ENCODE peak calls at places on chromosomes 11 and 22, in seven cellular contexts. D is GM23338, H is left ventricle myocardium inferior, K is heart left ventricle, P is IMR-90, C is heart right ventricle, M is A673. F is an unnamed sample.

GRCh38 chr11:122931510-122931909 is 49.0 kb downstream of the JHY start:
- DNase-seq in C (no peak), H (no peak), M (no peak), K (no peak), P (no peak), D (no peak), F (no peak)

GRCh38 chr11:61480936-61481335 is 27.6 kb upstream of the LRRC10B start:
- DNase-seq in C (peak; percentile 48), P (no peak), H (no peak), M (no peak), D (peak; percentile 91), K (no peak), F (peak; percentile 75)

GRCh38 chr11:93492464-93493251 is 50.5 kb downstream of the SMCO4 start:
- DNase-seq in D (no peak), C (no peak), M (no peak), K (no peak), H (no peak), P (no peak), F (no peak)

GRCh38 chr11:77184136-77184860 is 56.3 kb downstream of the MYO7A start:
- DNase-seq in C (no peak), H (no peak), P (no peak), K (no peak), D (no peak), M (no peak), F (no peak)

GRCh38 chr22:41713004-41713403 is 13.7 kb downstream of the MEI1 start:
- DNase-seq in D (no peak), P (no peak), C (no peak), K (no peak), H (no peak), M (no peak), F (no peak)

GRCh38 chr11:64124147-64124546 is 41.8 kb downstream of the MACROD1 start:
- DNase-seq in M (peak; percentile 37), D (no peak), P (no peak), C (no peak), K (no peak), H (no peak), F (no peak)

GRCh38 chr11:116719102-116719501 is 53.7 kb downstream of the BUD13 start:
- DNase-seq in P (no peak), D (no peak), M (no peak), H (no peak), K (no peak), C (no peak), F (no peak)

GRCh38 chr11:3183523-3183922 is 18.4 kb upstream of the OSBPL5 start:
- DNase-seq in P (no peak), K (no peak), D (no peak), H (no peak), M (no peak), C (no peak), F (no peak)

GRCh38 chr11:34407121-34407813 is 31.5 kb upstream of the CAT start:
- DNase-seq in K (no peak), D (no peak), M (no peak), P (no peak), H (no peak), C (no peak), F (no peak)

GRCh38 chr11:134613646-134614045 is 201.6 kb upstream of the B3GAT1 start:
- DNase-seq in D (no peak), M (no peak), C (no peak), P (no peak), K (no peak), H (no peak), F (no peak)

GRCh38 chr11:130932086-130932712 is 15.9 kb upstream of the SNX19 start:
- DNase-seq in H (no peak), K (no peak), C (no peak), P (no peak), M (no peak), D (peak; percentile 6), F (no peak)

GRCh38 chr22:30922151-30922611 is 46.4 kb downstream of the MORC2 start:
- DNase-seq in P (peak; percentile 27), C (peak; percentile 58), K (peak; percentile 69), M (peak; percentile 71), H (peak; percentile 69), D (peak; percentile 43), F (peak; percentile 62)

GRCh38 chr11:71446942-71447688 is 1.1 kb downstream of the DHCR7 start:
- DNase-seq in M (peak; percentile 55), C (no peak), H (no peak), P (peak; percentile 66), D (no peak), K (no peak), F (peak; percentile 67)

GRCh38 chr11:46967962-46968361 is 31.4 kb downstream of the CSTPP1 start:
- DNase-seq in D (peak; percentile 13), M (no peak), H (no peak), C (no peak), K (no peak), P (no peak), F (no peak)

GRCh38 chr22:19207902-19208283 is 29.4 kb upstream of the SLC25A1 start:
- DNase-seq in H (no peak), C (no peak), M (no peak), P (no peak), D (no peak), K (no peak), F (no peak)

GRCh38 chr11:28836285-28837081 is 728.3 kb downstream of the METTL15 start:
- DNase-seq in H (no peak), C (no peak), P (peak; percentile 99), D (no peak), M (peak; percentile 100), K (no peak), F (no peak)

GRCh38 chr11:85718991-85719807 is 33.2 kb upstream of the CCDC89 start:
- DNase-seq in C (peak; percentile 46), P (peak; percentile 100), D (peak; percentile 86), K (peak; percentile 59), M (peak; percentile 43), H (peak; percentile 30), F (no peak)

GRCh38 chr11:68314886-68315580 is 2.6 kb downstream of the LRP5 start:
- DNase-seq in P (peak; percentile 59), M (no peak), H (no peak), C (peak; percentile 63), D (no peak), K (peak; percentile 56), F (peak; percentile 75)

GRCh38 chr11:1873048-1873812 is 18.5 kb downstream of the PRR33 start:
- DNase-seq in P (peak; percentile 24), C (no peak), M (peak; percentile 6), K (no peak), H (peak; percentile 28), D (no peak), F (peak; percentile 81)

GRCh38 chr11:76835928-76836612 is 24.6 kb upstream of the ACER3 start:
- DNase-seq in D (no peak), K (peak; percentile 42), P (peak; percentile 68), H (peak; percentile 33), M (peak; percentile 58), C (peak; percentile 44), F (no peak)

GRCh38 chr22:44419429-44419828 is 78.6 kb downstream of the RTL6 start:
- DNase-seq in M (no peak), P (peak; percentile 40), D (no peak), C (no peak), H (no peak), K (no peak), F (no peak)

GRCh38 chr22:48693377-48694135 is 1134.1 kb downstream of the BRD1 start:
- DNase-seq in D (no peak), H (no peak), M (no peak), P (no peak), K (no peak), C (no peak), F (no peak)

GRCh38 chr11:11211186-11211585 is 141.9 kb downstream of the CSNK2A3 start:
- DNase-seq in C (no peak), D (no peak), K (no peak), M (no peak), H (no peak), P (no peak), F (no peak)

GRCh38 chr22:22210375-22210774 is 34.2 kb upstream of the VPREB1 start:
- DNase-seq in D (no peak), M (no peak), P (peak; percentile 85), H (no peak), C (no peak), K (no peak), F (no peak)

GRCh38 chr22:24424001-24424900 is 3.1 kb upstream of the ADORA2A start:
- DNase-seq in D (peak; percentile 72), M (no peak), C (no peak), K (no peak), P (no peak), H (no peak), F (no peak)

DNA sequence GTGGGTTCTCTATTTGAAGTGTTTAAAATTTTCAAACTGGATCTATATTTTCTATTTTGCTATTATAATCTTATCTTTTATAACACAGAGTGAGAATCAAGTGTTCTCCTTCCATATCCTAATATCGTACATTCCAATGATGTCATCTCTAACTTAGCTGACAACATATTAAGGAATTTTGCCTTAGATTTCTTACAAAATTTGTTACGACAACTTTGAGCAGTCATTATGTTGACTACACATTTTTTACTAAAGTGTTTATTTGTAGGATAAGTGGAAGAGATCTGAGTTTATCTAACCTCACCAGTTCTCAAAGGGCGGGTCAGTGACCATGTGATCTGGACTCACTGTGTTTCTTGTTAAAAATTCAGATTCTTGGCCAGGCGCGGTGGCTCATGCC is 12.7 kb downstream of the BTG4 start:
- DNase-seq in D (no peak), K (no peak), H (no peak), C (no peak), P (peak; percentile 32), M (no peak), F (no peak)
- TF ChIP-seq CTCF in D (no peak), K (no peak), H (no peak), C (no peak), P (no peak), M (no peak), F (no peak)

DNA sequence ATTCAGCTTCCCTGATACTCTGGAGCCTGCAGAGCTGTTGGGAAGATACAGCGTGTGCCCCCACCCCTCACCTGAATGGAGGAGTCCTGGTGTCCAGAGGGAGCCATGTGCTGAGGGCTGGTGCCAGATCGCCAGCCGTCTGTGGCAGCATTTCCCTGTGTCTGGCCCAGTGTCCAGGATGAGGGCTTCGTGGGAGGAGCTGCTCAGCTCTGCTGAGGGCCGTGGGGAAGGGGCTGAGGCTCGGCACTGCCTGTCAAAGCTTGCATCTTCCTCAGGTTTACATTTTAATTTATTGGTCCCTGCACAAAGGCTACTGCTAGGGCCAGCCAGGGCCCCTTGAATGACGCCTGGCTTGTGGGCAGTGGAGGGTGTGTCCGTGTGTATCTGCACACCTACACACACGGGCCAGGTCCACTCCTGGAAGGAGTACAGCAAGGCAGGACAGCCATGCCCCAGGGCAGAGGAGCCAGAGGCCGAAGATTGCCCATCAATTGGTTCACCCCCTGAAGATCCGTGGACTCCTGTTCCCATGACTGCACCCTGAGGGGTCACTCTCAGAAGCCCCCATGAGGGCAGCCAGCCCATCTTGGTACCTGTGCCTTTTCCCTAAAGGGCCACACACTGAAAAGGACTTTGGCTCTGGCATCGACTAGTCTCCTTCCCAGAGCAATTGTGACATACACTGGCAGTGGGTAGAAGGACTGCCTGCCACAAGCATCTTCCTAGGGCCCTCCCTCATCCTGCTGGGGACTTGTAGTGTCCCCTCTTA is 107.7 kb upstream of the PARVA start:
- DNase-seq in C (no peak), K (no peak), H (no peak), P (no peak), M (no peak), D (no peak), F (no peak)
- H3K27ac ChIP-seq in C (peak overlapping the region; percentile 48), K (no peak overlapping the region), H (peak overlapping the region; percentile 60), P (peak overlapping the region; percentile 38), M (no peak overlapping the region), D (no peak overlapping the region), F (no peak overlapping the region)

GRCh38 chr11:95255523-95256165 is 24.6 kb upstream of the SESN3 start:
- DNase-seq in H (no peak), M (no peak), K (no peak), D (peak; percentile 74), C (no peak), P (no peak), F (no peak)
- H3K4me3 ChIP-seq in H (no peak overlapping the region), M (no peak overlapping the region), K (no peak overlapping the region), D (peak overlapping the region; percentile 14), C (no peak overlapping the region), P (no peak overlapping the region), F (no peak overlapping the region)

GRCh38 chr22:26502688-26503561 is 9.3 kb downstream of the TFIP11 start:
- DNase-seq in M (peak; percentile 66), P (peak; percentile 51), D (peak; percentile 90), C (peak; percentile 41), K (peak; percentile 23), H (peak; percentile 29), F (peak; percentile 66)
- TF ChIP-seq CTCF in M (peak; percentile 69), P (peak; percentile 56), D (peak; percentile 90), C (peak; percentile 34), K (peak; percentile 54), H (peak; percentile 64), F (peak; percentile 26)

F was measured in adrenal gland.